ENCODE peak calls at places on chromosomes 7 and 10, in five cellular contexts. One of them, this sample, is unnamed.

GRCh38 chr10:133129151-133129853 is 30.7 kb upstream of the KNDC1 start:
- DNase-seq in fibroblast of pulmonary artery: no peak
- DNase-seq in PC-9: no peak
- DNase-seq in fibroblast of the aortic adventitia: no peak
- DNase-seq in glutamatergic neuron: no peak
- DNase-seq in this sample: no peak

GRCh38 chr10:76576276-76576962 is 1061.2 kb downstream of the KCNMA1 start:
- DNase-seq in glutamatergic neuron: no peak
- DNase-seq in PC-9: no peak
- DNase-seq in fibroblast of pulmonary artery: peak; percentile 26
- DNase-seq in fibroblast of the aortic adventitia: peak; percentile 51
- DNase-seq in this sample: peak; percentile 81

GRCh38 chr10:6174201-6174874 is 28.4 kb upstream of the PFKFB3 start:
- DNase-seq in fibroblast of the aortic adventitia: no peak
- DNase-seq in PC-9: no peak
- DNase-seq in glutamatergic neuron: no peak
- DNase-seq in fibroblast of pulmonary artery: no peak
- DNase-seq in this sample: no peak

GRCh38 chr10:49290131-49290530 is 8.8 kb upstream of the C10orf71 start:
- DNase-seq in fibroblast of the aortic adventitia: no peak
- DNase-seq in glutamatergic neuron: no peak
- DNase-seq in fibroblast of pulmonary artery: no peak
- DNase-seq in PC-9: no peak
- DNase-seq in this sample: no peak

GRCh38 chr7:87874066-87874465 is 2.1 kb downstream of the SLC25A40 start:
- DNase-seq in PC-9: no peak
- DNase-seq in glutamatergic neuron: no peak
- DNase-seq in fibroblast of pulmonary artery: no peak
- DNase-seq in fibroblast of the aortic adventitia: no peak
- DNase-seq in this sample: no peak

GRCh38 chr7:47474937-47475879 is 106.7 kb downstream of the TNS3 start:
- DNase-seq in glutamatergic neuron: no peak
- DNase-seq in PC-9: peak; percentile 100
- DNase-seq in fibroblast of the aortic adventitia: peak; percentile 95
- DNase-seq in fibroblast of pulmonary artery: peak; percentile 95
- DNase-seq in this sample: peak; percentile 97

GRCh38 chr10:11235771-11236170 is 218.1 kb downstream of the CELF2 start:
- DNase-seq in PC-9: no peak
- DNase-seq in fibroblast of the aortic adventitia: no peak
- DNase-seq in fibroblast of pulmonary artery: no peak
- DNase-seq in glutamatergic neuron: no peak
- DNase-seq in this sample: no peak

GRCh38 chr10:129689681-129690080 is 222.6 kb downstream of the MGMT start:
- DNase-seq in fibroblast of pulmonary artery: peak; percentile 10
- DNase-seq in PC-9: no peak
- DNase-seq in glutamatergic neuron: no peak
- DNase-seq in fibroblast of the aortic adventitia: peak; percentile 98
- DNase-seq in this sample: no peak

GRCh38 chr7:19617921-19618320 is 90.9 kb downstream of the POLR1F start:
- DNase-seq in fibroblast of the aortic adventitia: no peak
- DNase-seq in fibroblast of pulmonary artery: no peak
- DNase-seq in glutamatergic neuron: no peak
- DNase-seq in PC-9: peak; percentile 32
- DNase-seq in this sample: peak; percentile 42

DNA sequence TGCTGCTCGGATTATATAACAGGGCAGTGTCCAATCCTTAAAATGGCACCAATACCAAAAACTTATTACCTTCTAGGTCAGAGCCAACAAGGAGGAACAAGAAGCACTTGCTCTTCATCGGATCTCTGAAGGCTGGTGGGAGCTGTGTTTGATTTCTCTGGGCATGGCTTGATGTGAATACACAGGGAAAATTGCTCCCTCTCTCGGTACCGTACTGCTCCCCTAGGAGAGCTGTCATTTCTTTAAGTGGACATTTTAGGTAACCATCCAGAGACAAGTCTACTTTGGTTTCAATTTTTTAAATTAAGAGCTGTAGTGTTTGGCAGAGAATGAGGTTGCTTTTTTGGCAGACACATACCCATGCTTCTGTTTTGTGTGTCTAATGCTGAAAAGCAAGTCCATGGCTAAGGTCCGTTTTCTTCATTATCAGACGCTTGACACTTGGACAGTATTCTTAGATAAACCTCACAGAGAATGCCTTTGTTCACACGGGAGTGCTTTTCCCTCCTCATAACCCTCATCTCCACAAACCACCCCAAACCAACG is 61.2 kb upstream of the TRIL start:
- DNase-seq in fibroblast of pulmonary artery: peak; percentile 35
- DNase-seq in glutamatergic neuron: no peak
- DNase-seq in fibroblast of the aortic adventitia: peak; percentile 36
- DNase-seq in PC-9: no peak
- DNase-seq in this sample: peak; percentile 23
- TF ChIP-seq CTCF in fibroblast of pulmonary artery: peak; percentile 45
- TF ChIP-seq CTCF in glutamatergic neuron: no peak
- TF ChIP-seq CTCF in fibroblast of the aortic adventitia: peak; percentile 42
- TF ChIP-seq CTCF in PC-9: no peak
- TF ChIP-seq CTCF in this sample: peak; percentile 45

GRCh38 chr10:43407148-43407575 is 1.8 kb downstream of the HNRNPF start:
- DNase-seq in fibroblast of pulmonary artery: peak; percentile 38
- DNase-seq in fibroblast of the aortic adventitia: peak; percentile 35
- DNase-seq in glutamatergic neuron: peak; percentile 66
- DNase-seq in PC-9: no peak
- DNase-seq in this sample: peak; percentile 50

GRCh38 chr10:43408710-43409384 is at the start of gene HNRNPF:
- DNase-seq in glutamatergic neuron: peak; percentile 96
- DNase-seq in PC-9: peak; percentile 89
- DNase-seq in fibroblast of pulmonary artery: peak; percentile 97
- DNase-seq in fibroblast of the aortic adventitia: peak; percentile 93
- DNase-seq in this sample: peak; percentile 98

GRCh38 chr10:43409385-43410109 is 561 bp upstream of the HNRNPF start:
- DNase-seq in fibroblast of the aortic adventitia: no peak
- DNase-seq in PC-9: no peak
- DNase-seq in fibroblast of pulmonary artery: no peak
- DNase-seq in glutamatergic neuron: peak; percentile 49
- DNase-seq in this sample: no peak

GRCh38 chr10:43407576-43408330 is 1.2 kb downstream of the HNRNPF start:
- DNase-seq in PC-9: peak; percentile 86
- DNase-seq in fibroblast of pulmonary artery: peak; percentile 94
- DNase-seq in fibroblast of the aortic adventitia: peak; percentile 90
- DNase-seq in glutamatergic neuron: peak; percentile 77
- DNase-seq in this sample: peak; percentile 94

GRCh38 chr10:43408331-43408709 is 666 bp downstream of the HNRNPF start:
- DNase-seq in glutamatergic neuron: peak; percentile 21
- DNase-seq in PC-9: no peak
- DNase-seq in fibroblast of pulmonary artery: no peak
- DNase-seq in fibroblast of the aortic adventitia: no peak
- DNase-seq in this sample: no peak
- TF ChIP-seq CTCF in glutamatergic neuron: no peak
- TF ChIP-seq CTCF in PC-9: no peak
- TF ChIP-seq CTCF in fibroblast of pulmonary artery: no peak
- TF ChIP-seq CTCF in fibroblast of the aortic adventitia: no peak
- TF ChIP-seq CTCF in this sample: no peak

GRCh38 chr10:89645742-89646172 is 715 bp upstream of the PANK1 start:
- DNase-seq in PC-9: no peak
- DNase-seq in fibroblast of the aortic adventitia: no peak
- DNase-seq in fibroblast of pulmonary artery: no peak
- DNase-seq in glutamatergic neuron: no peak
- DNase-seq in this sample: no peak

GRCh38 chr10:89643812-89644690 is 991 bp downstream of the PANK1 start:
- DNase-seq in fibroblast of the aortic adventitia: peak; percentile 95
- DNase-seq in glutamatergic neuron: peak; percentile 78
- DNase-seq in fibroblast of pulmonary artery: peak; percentile 96
- DNase-seq in PC-9: peak; percentile 96
- DNase-seq in this sample: peak; percentile 98

GRCh38 chr10:89643431-89643811 is 1.6 kb downstream of the PANK1 start:
- DNase-seq in fibroblast of pulmonary artery: no peak
- DNase-seq in glutamatergic neuron: no peak
- DNase-seq in PC-9: no peak
- DNase-seq in fibroblast of the aortic adventitia: no peak
- DNase-seq in this sample: no peak

GRCh38 chr10:89644967-89645741 is at the start of gene PANK1:
- DNase-seq in PC-9: peak; percentile 61
- DNase-seq in glutamatergic neuron: peak; percentile 90
- DNase-seq in fibroblast of the aortic adventitia: peak; percentile 73
- DNase-seq in fibroblast of pulmonary artery: peak; percentile 76
- DNase-seq in this sample: peak; percentile 85

DNA sequence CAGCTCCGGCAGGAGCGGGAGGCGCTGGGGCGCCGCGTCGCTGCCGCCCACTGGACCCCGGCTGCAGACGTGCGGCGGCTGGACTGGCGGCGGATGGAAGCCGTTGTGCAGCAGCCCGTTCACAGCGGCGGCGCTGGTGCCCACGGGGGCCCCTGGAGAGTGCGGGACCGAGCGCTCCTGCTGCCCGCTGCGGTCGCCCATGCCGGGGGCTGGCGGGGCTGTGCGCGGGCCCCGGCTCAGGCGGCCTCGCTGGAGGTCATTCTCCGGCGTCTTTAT is 413 bp downstream of the PANK1 start:
- DNase-seq in PC-9: no peak
- DNase-seq in glutamatergic neuron: peak; percentile 69
- DNase-seq in fibroblast of the aortic adventitia: no peak
- DNase-seq in fibroblast of pulmonary artery: no peak
- DNase-seq in this sample: no peak
- TF ChIP-seq CTCF in PC-9: no peak
- TF ChIP-seq CTCF in glutamatergic neuron: no peak
- TF ChIP-seq CTCF in fibroblast of the aortic adventitia: no peak
- TF ChIP-seq CTCF in fibroblast of pulmonary artery: no peak
- TF ChIP-seq CTCF in this sample: no peak

GRCh38 chr7:23014681-23015080 is 751 bp upstream of the HYCC1 start:
- DNase-seq in fibroblast of the aortic adventitia: no peak
- DNase-seq in glutamatergic neuron: no peak
- DNase-seq in PC-9: no peak
- DNase-seq in fibroblast of pulmonary artery: no peak
- DNase-seq in this sample: no peak

GRCh38 chr7:23013715-23014649 is at the start of gene HYCC1:
- DNase-seq in fibroblast of the aortic adventitia: peak; percentile 98
- DNase-seq in glutamatergic neuron: peak; percentile 99
- DNase-seq in PC-9: peak; percentile 98
- DNase-seq in fibroblast of pulmonary artery: peak; percentile 99
- DNase-seq in this sample: peak; percentile 99

GRCh38 chr7:23011222-23011924 is 2.6 kb downstream of the HYCC1 start:
- DNase-seq in fibroblast of the aortic adventitia: no peak
- DNase-seq in PC-9: peak; percentile 32
- DNase-seq in glutamatergic neuron: no peak
- DNase-seq in fibroblast of pulmonary artery: no peak
- DNase-seq in this sample: no peak

GRCh38 chr7:23012186-23012585 is 1.7 kb downstream of the HYCC1 start:
- DNase-seq in fibroblast of the aortic adventitia: no peak
- DNase-seq in glutamatergic neuron: no peak
- DNase-seq in PC-9: peak; percentile 29
- DNase-seq in fibroblast of pulmonary artery: no peak
- DNase-seq in this sample: no peak

DNA sequence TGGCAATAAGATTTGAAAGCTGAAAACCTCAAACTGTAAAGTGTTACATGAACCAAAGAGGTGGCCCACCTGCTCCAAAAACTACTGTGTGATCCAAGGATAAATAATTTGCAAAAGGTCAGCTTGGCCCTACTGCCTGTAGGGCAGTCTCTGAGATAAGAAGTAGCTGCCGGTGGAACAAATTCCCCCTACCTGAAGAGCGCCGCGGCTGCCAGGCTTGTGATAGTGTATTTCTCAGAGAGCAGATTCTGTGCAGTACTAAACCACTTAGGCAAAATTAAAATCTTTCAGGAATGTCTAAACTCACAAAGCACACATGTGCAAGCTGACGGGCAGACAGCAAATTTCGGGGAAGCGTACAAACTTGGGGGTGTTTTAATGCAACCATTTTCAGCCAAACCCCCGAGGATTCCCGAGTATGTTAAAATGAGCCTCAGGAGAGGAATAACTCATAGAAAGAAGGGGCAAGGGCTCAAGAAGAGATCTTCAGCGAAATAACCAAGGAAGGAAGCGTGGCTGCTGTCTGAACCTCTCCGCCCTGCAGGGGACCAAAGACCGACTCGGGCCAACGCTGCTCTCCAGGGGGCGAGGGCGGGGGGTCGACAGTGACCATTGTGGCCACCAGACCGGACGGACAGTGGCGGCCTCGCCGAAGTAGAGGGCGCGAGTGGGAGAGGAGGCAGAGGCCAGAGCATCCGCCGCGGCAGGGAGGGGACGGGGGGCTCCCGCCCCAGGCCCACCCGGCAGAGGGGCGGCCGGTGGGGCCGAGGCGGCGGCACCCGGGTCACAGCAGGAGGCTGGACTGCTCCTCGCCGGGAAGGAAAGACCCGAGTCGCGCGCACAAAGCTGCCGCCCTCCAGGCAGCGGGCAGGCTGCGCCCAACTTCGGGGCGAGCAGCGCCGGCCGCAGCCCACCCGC is 874 bp downstream of the HYCC1 start:
- DNase-seq in glutamatergic neuron: peak; percentile 78
- DNase-seq in fibroblast of pulmonary artery: no peak
- DNase-seq in PC-9: peak; percentile 40
- DNase-seq in fibroblast of the aortic adventitia: peak; percentile 22
- DNase-seq in this sample: peak; percentile 48
- TF ChIP-seq CTCF in glutamatergic neuron: no peak
- TF ChIP-seq CTCF in fibroblast of pulmonary artery: no peak
- TF ChIP-seq CTCF in PC-9: no peak
- TF ChIP-seq CTCF in fibroblast of the aortic adventitia: peak; percentile 19
- TF ChIP-seq CTCF in this sample: peak; percentile 12

DNA sequence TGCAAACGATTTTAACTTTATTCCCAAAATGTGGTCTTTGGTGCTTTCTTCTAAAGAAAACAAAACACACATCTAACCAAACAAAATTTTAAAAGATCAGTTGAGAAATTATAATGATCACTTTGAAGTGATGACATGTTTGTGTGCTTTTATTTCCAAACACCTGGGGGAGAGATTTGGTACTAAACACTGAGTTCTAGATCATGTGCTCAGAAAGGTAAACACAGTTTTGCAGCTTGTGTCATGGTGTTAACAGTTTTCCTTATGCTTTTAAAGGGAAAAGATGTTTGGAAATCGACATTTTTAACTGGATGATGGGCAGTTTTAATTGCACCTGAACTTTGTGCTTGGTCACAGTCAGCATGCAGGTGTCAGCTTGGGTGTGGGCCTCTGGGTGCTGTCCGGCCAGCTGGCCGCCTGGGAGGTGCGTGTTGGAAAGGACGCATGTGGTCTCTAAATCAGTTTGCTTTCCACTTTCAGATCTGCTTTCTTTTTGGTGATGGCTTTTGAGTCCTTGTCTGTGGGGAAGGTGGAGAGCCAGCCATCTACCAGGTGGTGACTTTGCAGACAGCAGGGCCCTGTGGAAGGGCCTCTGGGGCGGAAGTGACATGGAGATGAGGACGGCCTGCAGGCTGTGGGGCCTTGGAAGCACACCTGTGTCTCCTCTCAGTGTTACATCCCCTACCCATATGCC is 59.2 kb downstream of the WDR37 start:
- DNase-seq in fibroblast of pulmonary artery: no peak
- DNase-seq in glutamatergic neuron: no peak
- DNase-seq in fibroblast of the aortic adventitia: no peak
- DNase-seq in PC-9: no peak
- DNase-seq in this sample: no peak
- TF ChIP-seq CTCF in fibroblast of pulmonary artery: no peak
- TF ChIP-seq CTCF in glutamatergic neuron: no peak
- TF ChIP-seq CTCF in fibroblast of the aortic adventitia: no peak
- TF ChIP-seq CTCF in PC-9: no peak
- TF ChIP-seq CTCF in this sample: no peak

This sample was measured in choroid plexus epithelial cell.